ENCODE peak calls at places on chromosome 3, in nine cellular contexts. R, B, A, V, P, Z, N, L and D are unnamed samples.

GRCh38 chr3:40086890-40087884 is 222.3 kb upstream of the EIF1B start:
- DNase-seq in R (no peak), B (no peak), A (no peak), V (peak), P (peak), Z (no peak), N (no peak), L (no peak), D (no peak)

GRCh38 chr3:136343873-136344281 is 93.7 kb downstream of the PCCB start:
- DNase-seq in R (no peak), B (no peak), A (no peak), V (peak), P (peak), Z (no peak), N (peak), L (peak), D (peak)

GRCh38 chr3:107450254-107450653 is 72.5 kb upstream of the BBX start:
- DNase-seq in R (no peak), B (no peak), A (no peak), V (no peak), P (no peak), Z (no peak), N (no peak), L (peak), D (no peak)

GRCh38 chr3:16516695-16517481 is 3.4 kb upstream of the RFTN1 start:
- DNase-seq in R (peak), B (no peak), A (peak), V (peak), P (peak), Z (no peak), N (peak), L (peak), D (peak)

GRCh38 chr3:188051801-188052228 is 102.1 kb upstream of the LPP start:
- DNase-seq in R (no peak), B (no peak), A (no peak), V (peak), P (no peak), Z (no peak), N (peak), L (no peak), D (no peak)

GRCh38 chr3:102189564-102190339 is 245.1 kb upstream of the ZPLD1 start:
- DNase-seq in R (no peak), B (no peak), A (no peak), V (peak), P (no peak), Z (no peak), N (no peak), L (no peak), D (no peak)

GRCh38 chr3:195746751-195747150 is 26.0 kb downstream of the MUC20 start:
- DNase-seq in R (no peak), B (no peak), A (no peak), V (no peak), P (no peak), Z (no peak), N (no peak), L (no peak), D (no peak)

GRCh38 chr3:174662653-174663052 is 196.5 kb upstream of the NAALADL2 start:
- DNase-seq in R (no peak), B (no peak), A (no peak), V (no peak), P (no peak), Z (no peak), N (no peak), L (no peak), D (no peak)

GRCh38 chr3:9951962-9952805 is at the start of gene PRRT3:
- DNase-seq in R (peak), B (peak), A (peak), V (no peak), P (peak), Z (peak), N (no peak), L (no peak), D (no peak)

GRCh38 chr3:187936676-187937075 is 191.4 kb upstream of the BCL6 start:
- DNase-seq in R (no peak), B (no peak), A (no peak), V (no peak), P (no peak), Z (no peak), N (no peak), L (no peak), D (no peak)

GRCh38 chr3:187831125-187832051 is 86.1 kb upstream of the BCL6 start:
- DNase-seq in R (no peak), B (no peak), A (no peak), V (no peak), P (no peak), Z (no peak), N (no peak), L (no peak), D (no peak)

GRCh38 chr3:165439765-165440164 is 243.6 kb upstream of the SLITRK3 start:
- DNase-seq in R (no peak), B (no peak), A (no peak), V (no peak), P (no peak), Z (no peak), N (no peak), L (no peak), D (no peak)

GRCh38 chr3:16307832-16308531 is 43.0 kb downstream of the OXNAD1 start:
- DNase-seq in R (no peak), B (no peak), A (no peak), V (no peak), P (no peak), Z (no peak), N (no peak), L (no peak), D (no peak)

GRCh38 chr3:194312743-194313281 is 38.3 kb downstream of the CPN2 start:
- DNase-seq in R (no peak), B (no peak), A (no peak), V (peak), P (peak), Z (no peak), N (peak), L (peak), D (no peak)

GRCh38 chr3:124520970-124521369 is 209.3 kb upstream of the UMPS start:
- DNase-seq in R (no peak), B (no peak), A (no peak), V (peak), P (peak), Z (no peak), N (no peak), L (no peak), D (no peak)

GRCh38 chr3:72152551-72153476 is 367.9 kb upstream of the PROK2 start:
- DNase-seq in R (no peak), B (no peak), A (no peak), V (peak), P (peak), Z (no peak), N (peak), L (no peak), D (no peak)

GRCh38 chr3:146040630-146041029 is 120.4 kb downstream of the PLOD2 start:
- DNase-seq in R (no peak), B (no peak), A (no peak), V (no peak), P (no peak), Z (no peak), N (no peak), L (no peak), D (no peak)

GRCh38 chr3:161066926-161067325 is 38.2 kb downstream of the B3GALNT1 start:
- DNase-seq in R (no peak), B (no peak), A (no peak), V (no peak), P (no peak), Z (no peak), N (no peak), L (no peak), D (no peak)

GRCh38 chr3:52004906-52005395 is 9.3 kb upstream of the RPL29 start:
- DNase-seq in R (no peak), B (no peak), A (no peak), V (no peak), P (no peak), Z (no peak), N (no peak), L (no peak), D (no peak)

GRCh38 chr3:102796856-102797255 is 362.0 kb downstream of the ZPLD1 start:
- DNase-seq in R (no peak), B (no peak), A (no peak), V (no peak), P (no peak), Z (no peak), N (no peak), L (no peak), D (no peak)

GRCh38 chr3:149216195-149216869 is 5.3 kb downstream of the CP start:
- DNase-seq in R (no peak), B (no peak), A (no peak), V (no peak), P (peak), Z (no peak), N (no peak), L (peak), D (no peak)

GRCh38 chr3:46168583-46168982 is 39.5 kb downstream of the CCR1 start:
- DNase-seq in R (no peak), B (no peak), A (no peak), V (no peak), P (peak), Z (no peak), N (no peak), L (no peak), D (no peak)

GRCh38 chr3:31893174-31893573 is 87.9 kb downstream of the OSBPL10 start:
- DNase-seq in R (no peak), B (no peak), A (no peak), V (peak), P (no peak), Z (no peak), N (no peak), L (no peak), D (no peak)

GRCh38 chr3:65639444-65639843 is 399.3 kb downstream of the MAGI1 start:
- DNase-seq in R (no peak), B (no peak), A (no peak), V (no peak), P (no peak), Z (no peak), N (no peak), L (no peak), D (no peak)

GRCh38 chr3:23710555-23710954 is 95.2 kb upstream of the UBE2E1 start:
- DNase-seq in R (no peak), B (no peak), A (peak), V (no peak), P (no peak), Z (no peak), N (peak), L (no peak), D (peak)

GRCh38 chr3:127565711-127566110 is 24.8 kb downstream of the TPRA1 start:
- DNase-seq in R (no peak), B (no peak), A (no peak), V (no peak), P (no peak), Z (no peak), N (no peak), L (no peak), D (no peak)

GRCh38 chr3:64815195-64815627 is 127.4 kb upstream of the ADAMTS9 start:
- DNase-seq in R (no peak), B (no peak), A (no peak), V (peak), P (peak), Z (no peak), N (peak), L (no peak), D (no peak)

GRCh38 chr3:174035317-174035886 is 637.9 kb downstream of the NLGN1 start:
- DNase-seq in R (no peak), B (no peak), A (no peak), V (no peak), P (no peak), Z (no peak), N (no peak), L (no peak), D (no peak)

GRCh38 chr3:55252921-55253320 is 234.2 kb downstream of the WNT5A start:
- DNase-seq in R (no peak), B (no peak), A (no peak), V (no peak), P (no peak), Z (no peak), N (no peak), L (no peak), D (no peak)

GRCh38 chr3:129289201-129289921 is 10.7 kb downstream of the HMCES start:
- DNase-seq in R (no peak), B (no peak), A (no peak), V (no peak), P (peak), Z (no peak), N (no peak), L (no peak), D (no peak)

GRCh38 chr3:153285194-153285641 is 123.2 kb downstream of the RAP2B start:
- DNase-seq in R (no peak), B (no peak), A (no peak), V (no peak), P (peak), Z (no peak), N (no peak), L (no peak), D (no peak)

GRCh38 chr3:22113453-22113852 is 362.4 kb upstream of the ZNF385D start:
- DNase-seq in R (no peak), B (no peak), A (no peak), V (no peak), P (no peak), Z (no peak), N (no peak), L (no peak), D (no peak)

GRCh38 chr3:2823016-2823415 is 287.2 kb downstream of the IL5RA start:
- DNase-seq in R (no peak), B (no peak), A (no peak), V (peak), P (no peak), Z (no peak), N (no peak), L (no peak), D (peak)

GRCh38 chr3:16741890-16742289 is 136.7 kb upstream of the DAZL start:
- DNase-seq in R (no peak), B (no peak), A (no peak), V (no peak), P (no peak), Z (no peak), N (peak), L (peak), D (no peak)

GRCh38 chr3:76181213-76181612 is 395.9 kb upstream of the ZNF717 start:
- DNase-seq in R (no peak), B (no peak), A (no peak), V (no peak), P (no peak), Z (no peak), N (no peak), L (no peak), D (no peak)

GRCh38 chr3:127777332-127777731 is 45.0 kb downstream of the MGLL start:
- DNase-seq in R (no peak), B (no peak), A (no peak), V (no peak), P (no peak), Z (no peak), N (no peak), L (no peak), D (no peak)

GRCh38 chr3:8851703-8852102 is 82.3 kb upstream of the OXTR start:
- DNase-seq in R (no peak), B (no peak), A (no peak), V (no peak), P (peak), Z (no peak), N (peak), L (peak), D (peak)